ENCODE peak calls at places on chromosomes 6 and 20, in four cellular contexts. K, T, E and D are unnamed samples. For H3K4me1, the result is how much of the 10 kb centered on the place peaks cover.

GRCh38 chr6:40789143-40789764 is 202.1 kb upstream of the LRFN2 start:
- DNase-seq in T (no peak), E (no peak), K (no peak), D (no peak)

GRCh38 chr20:19887566-19888268 is 129.4 kb upstream of the NAA20 start:
- DNase-seq in T (peak), K (no peak), E (no peak), D (no peak)

GRCh38 chr6:136425793-136426192 is 124.4 kb downstream of the MAP7 start:
- DNase-seq in K (no peak), T (no peak), E (peak), D (no peak)

GRCh38 chr6:132354517-132355167 is 46.6 kb downstream of the MOXD1 start:
- DNase-seq in E (no peak), K (no peak), T (peak), D (peak)

GRCh38 chr6:22003219-22003779 is 293.5 kb downstream of the PRL start:
- DNase-seq in T (no peak), K (no peak), E (no peak), D (no peak)

GRCh38 chr20:25280051-25280573 is 32.2 kb downstream of the PYGB start:
- DNase-seq in T (no peak), K (no peak), E (no peak), D (no peak)

GRCh38 chr6:121435444-121436069 is at the start of gene GJA1:
- DNase-seq in K (peak), E (no peak), T (peak), D (peak)

GRCh38 chr6:15254074-15254975 is 8.5 kb downstream of the JARID2 start:
- DNase-seq in K (no peak), E (no peak), T (no peak), D (no peak)

GRCh38 chr20:63056236-63057132 is 49.7 kb upstream of the BHLHE23 start:
- DNase-seq in T (no peak), K (peak), E (peak), D (no peak)

GRCh38 chr20:50929299-50930138 is 1.7 kb downstream of the ADNP start:
- DNase-seq in T (peak), K (peak), E (peak), D (peak)
- H3K4me1 ChIP-seq in T (under half), K (under half), E (under half), D (under half)

GRCh38 chr20:3798908-3799248 is 2.8 kb downstream of the CDC25B start:
- DNase-seq in E (no peak), T (no peak), K (no peak), D (no peak)

GRCh38 chr20:3797226-3797545 is 1.1 kb downstream of the CDC25B start:
- DNase-seq in K (no peak), T (no peak), E (no peak), D (peak)

GRCh38 chr20:3796477-3797225 is 541 bp downstream of the CDC25B start:
- DNase-seq in K (no peak), T (no peak), E (no peak), D (peak)

GRCh38 chr20:3798405-3798768 is 2.3 kb downstream of the CDC25B start:
- DNase-seq in T (no peak), E (no peak), K (no peak), D (no peak)

GRCh38 chr20:3797592-3798404 is 1.7 kb downstream of the CDC25B start:
- DNase-seq in E (peak), T (peak), K (no peak), D (peak)
- H3K4me1 ChIP-seq in E (under half), T (under half), K (under half), D (under half)

GRCh38 chr6:37983720-37984501 is 164.4 kb downstream of the ZFAND3 start:
- DNase-seq in E (no peak), K (no peak), T (no peak), D (no peak)
- H3K4me1 ChIP-seq in E (under half), K (under half), T (under half), D (under half)

GRCh38 chr6:158328446-158328845 is 16.2 kb downstream of the TULP4 start:
- DNase-seq in T (no peak), K (no peak), E (no peak), D (no peak)
- H3K4me1 ChIP-seq in T (under half), K (under half), E (under half), D (under half)